ENCODE peak calls at places on chromosomes 7 and 10, in four cellular contexts. One of them, this sample, is unnamed.

GRCh38 chr7:138285129-138285528 is 174.9 kb upstream of the TRIM24 start:
- DNase-seq in K562: no peak
- DNase-seq in GM12878: no peak
- DNase-seq in IMR-90: no peak
- DNase-seq in this sample: no peak

GRCh38 chr10:31134303-31134928 is 102.8 kb upstream of the ZNF438 start:
- DNase-seq in K562: no peak
- DNase-seq in GM12878: peak; percentile 11
- DNase-seq in IMR-90: peak; percentile 92
- DNase-seq in this sample: peak; percentile 79

GRCh38 chr7:157772486-157773130 is 435.8 kb downstream of the DNAJB6 start:
- DNase-seq in K562: no peak
- DNase-seq in GM12878: no peak
- DNase-seq in IMR-90: no peak
- DNase-seq in this sample: no peak

GRCh38 chr7:29564455-29565185 is 985 bp downstream of the PRR15 start:
- DNase-seq in K562: no peak
- DNase-seq in GM12878: no peak
- DNase-seq in IMR-90: peak; percentile 2
- DNase-seq in this sample: peak; percentile 69

GRCh38 chr10:44358080-44358771 is 26.7 kb downstream of the CXCL12 start:
- DNase-seq in K562: no peak
- DNase-seq in GM12878: no peak
- DNase-seq in IMR-90: no peak
- DNase-seq in this sample: no peak

GRCh38 chr10:17162828-17163227 is 33.2 kb upstream of the CUBN start:
- DNase-seq in K562: no peak
- DNase-seq in GM12878: no peak
- DNase-seq in IMR-90: no peak
- DNase-seq in this sample: no peak

GRCh38 chr7:123680580-123680979 is 24.9 kb downstream of the LMOD2 start:
- DNase-seq in K562: no peak
- DNase-seq in GM12878: no peak
- DNase-seq in IMR-90: no peak
- DNase-seq in this sample: no peak

GRCh38 chr7:158689500-158689899 is 15.1 kb downstream of the NCAPG2 start:
- DNase-seq in K562: no peak
- DNase-seq in GM12878: no peak
- DNase-seq in IMR-90: no peak
- DNase-seq in this sample: no peak

GRCh38 chr7:26648429-26649015 is 215.9 kb downstream of the SKAP2 start:
- DNase-seq in K562: no peak
- DNase-seq in GM12878: no peak
- DNase-seq in IMR-90: peak; percentile 76
- DNase-seq in this sample: no peak

GRCh38 chr7:41220275-41220674 is 482.6 kb downstream of the INHBA start:
- DNase-seq in K562: no peak
- DNase-seq in GM12878: no peak
- DNase-seq in IMR-90: no peak
- DNase-seq in this sample: no peak

GRCh38 chr10:129953541-129954031 is 10.5 kb downstream of the EBF3 start:
- DNase-seq in K562: no peak
- DNase-seq in GM12878: no peak
- DNase-seq in IMR-90: no peak
- DNase-seq in this sample: no peak

GRCh38 chr7:140403878-140404564 is at the start of gene RAB19:
- DNase-seq in K562: no peak
- DNase-seq in GM12878: no peak
- DNase-seq in IMR-90: no peak
- DNase-seq in this sample: no peak

GRCh38 chr7:54069843-54070242 is 472.3 kb upstream of the VSTM2A start:
- DNase-seq in K562: no peak
- DNase-seq in GM12878: no peak
- DNase-seq in IMR-90: no peak
- DNase-seq in this sample: no peak

GRCh38 chr7:70659263-70659662 is 472.7 kb upstream of the GALNT17 start:
- DNase-seq in K562: no peak
- DNase-seq in GM12878: no peak
- DNase-seq in IMR-90: no peak
- DNase-seq in this sample: no peak

GRCh38 chr10:118181021-118181420 is 134.3 kb upstream of the RAB11FIP2 start:
- DNase-seq in K562: no peak
- DNase-seq in GM12878: no peak
- DNase-seq in IMR-90: no peak
- DNase-seq in this sample: no peak
- TF ChIP-seq FOS in K562: no peak
- TF ChIP-seq FOS in GM12878: no peak
- TF ChIP-seq FOS in IMR-90: no peak
- TF ChIP-seq FOS in this sample: no peak

GRCh38 chr7:23072916-23073315 is 32.7 kb upstream of the KLHL7 start:
- DNase-seq in K562: no peak
- DNase-seq in GM12878: no peak
- DNase-seq in IMR-90: no peak
- DNase-seq in this sample: no peak

GRCh38 chr7:23065974-23066373 is 39.6 kb upstream of the KLHL7 start:
- DNase-seq in K562: no peak
- DNase-seq in GM12878: no peak
- DNase-seq in IMR-90: peak; percentile 48
- DNase-seq in this sample: no peak

GRCh38 chr7:23062452-23062851 is 43.1 kb upstream of the KLHL7 start:
- DNase-seq in K562: peak; percentile 54
- DNase-seq in GM12878: no peak
- DNase-seq in IMR-90: peak; percentile 80
- DNase-seq in this sample: no peak

GRCh38 chr7:23072043-23072442 is 33.5 kb upstream of the KLHL7 start:
- DNase-seq in K562: no peak
- DNase-seq in GM12878: no peak
- DNase-seq in IMR-90: peak; percentile 28
- DNase-seq in this sample: no peak

GRCh38 chr7:23067271-23067670 is 38.3 kb upstream of the KLHL7 start:
- DNase-seq in K562: no peak
- DNase-seq in GM12878: no peak
- DNase-seq in IMR-90: peak; percentile 62
- DNase-seq in this sample: no peak
- TF ChIP-seq FOS in K562: no peak
- TF ChIP-seq FOS in GM12878: no peak
- TF ChIP-seq FOS in IMR-90: no peak
- TF ChIP-seq FOS in this sample: no peak

DNA sequence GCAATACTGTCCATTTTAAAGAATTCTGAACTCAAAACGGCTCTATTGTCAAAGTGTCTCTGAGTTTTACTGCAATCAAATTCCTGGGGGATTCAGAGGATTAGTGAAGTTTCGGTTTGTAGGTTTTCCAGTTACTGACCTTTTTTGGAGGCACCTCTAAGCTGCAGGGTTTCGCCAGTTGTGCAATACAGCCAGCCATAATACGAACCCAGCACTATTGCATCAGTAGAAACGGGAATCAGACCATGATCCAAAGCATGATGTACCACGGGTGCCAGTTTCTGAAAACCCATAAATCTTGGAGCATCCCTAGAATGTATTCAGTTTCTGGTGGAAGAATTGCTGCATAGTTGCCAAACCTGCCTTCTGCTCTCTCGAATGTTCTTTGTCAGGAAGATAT is 186.0 kb upstream of the PRKCQ start:
- DNase-seq in K562: no peak
- DNase-seq in GM12878: no peak
- DNase-seq in IMR-90: peak; percentile 56
- DNase-seq in this sample: no peak
- TF ChIP-seq FOS in K562: no peak
- TF ChIP-seq FOS in GM12878: no peak
- TF ChIP-seq FOS in IMR-90: no peak
- TF ChIP-seq FOS in this sample: no peak

DNA sequence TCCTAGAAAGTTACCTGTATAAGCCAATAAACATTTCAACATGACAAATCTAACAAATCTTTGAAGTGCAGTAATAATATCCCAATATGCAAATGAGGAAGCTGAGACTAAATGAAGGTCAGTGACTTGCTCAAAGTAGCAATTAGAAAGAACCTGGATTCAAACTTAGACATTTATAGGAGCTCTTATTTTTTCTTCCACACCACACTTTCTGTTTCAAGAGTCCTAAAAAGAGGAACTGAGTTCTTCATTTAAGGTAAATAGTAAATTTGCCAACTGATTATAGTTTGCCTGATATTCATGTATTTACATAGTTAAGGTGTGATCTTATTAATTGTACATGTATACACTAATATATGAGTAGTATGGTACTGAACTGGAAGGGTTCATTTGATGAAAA is 44.0 kb downstream of the KLHDC10 start:
- DNase-seq in K562: no peak
- DNase-seq in GM12878: no peak
- DNase-seq in IMR-90: no peak
- DNase-seq in this sample: no peak
- TF ChIP-seq FOS in K562: no peak
- TF ChIP-seq FOS in GM12878: no peak
- TF ChIP-seq FOS in IMR-90: no peak
- TF ChIP-seq FOS in this sample: no peak

GRCh38 chr10:103646304-103646703 is 152.8 kb downstream of the NEURL1 start:
- DNase-seq in K562: no peak
- DNase-seq in GM12878: no peak
- DNase-seq in IMR-90: no peak
- DNase-seq in this sample: no peak

GRCh38 chr10:103648951-103649532 is 155.5 kb downstream of the NEURL1 start:
- DNase-seq in K562: no peak
- DNase-seq in GM12878: no peak
- DNase-seq in IMR-90: peak; percentile 16
- DNase-seq in this sample: no peak

GRCh38 chr10:103648231-103648950 is 154.9 kb downstream of the NEURL1 start:
- DNase-seq in K562: no peak
- DNase-seq in GM12878: no peak
- DNase-seq in IMR-90: no peak
- DNase-seq in this sample: no peak

GRCh38 chr10:103643381-103643780 is 149.9 kb downstream of the NEURL1 start:
- DNase-seq in K562: no peak
- DNase-seq in GM12878: no peak
- DNase-seq in IMR-90: peak; percentile 52
- DNase-seq in this sample: no peak

DNA sequence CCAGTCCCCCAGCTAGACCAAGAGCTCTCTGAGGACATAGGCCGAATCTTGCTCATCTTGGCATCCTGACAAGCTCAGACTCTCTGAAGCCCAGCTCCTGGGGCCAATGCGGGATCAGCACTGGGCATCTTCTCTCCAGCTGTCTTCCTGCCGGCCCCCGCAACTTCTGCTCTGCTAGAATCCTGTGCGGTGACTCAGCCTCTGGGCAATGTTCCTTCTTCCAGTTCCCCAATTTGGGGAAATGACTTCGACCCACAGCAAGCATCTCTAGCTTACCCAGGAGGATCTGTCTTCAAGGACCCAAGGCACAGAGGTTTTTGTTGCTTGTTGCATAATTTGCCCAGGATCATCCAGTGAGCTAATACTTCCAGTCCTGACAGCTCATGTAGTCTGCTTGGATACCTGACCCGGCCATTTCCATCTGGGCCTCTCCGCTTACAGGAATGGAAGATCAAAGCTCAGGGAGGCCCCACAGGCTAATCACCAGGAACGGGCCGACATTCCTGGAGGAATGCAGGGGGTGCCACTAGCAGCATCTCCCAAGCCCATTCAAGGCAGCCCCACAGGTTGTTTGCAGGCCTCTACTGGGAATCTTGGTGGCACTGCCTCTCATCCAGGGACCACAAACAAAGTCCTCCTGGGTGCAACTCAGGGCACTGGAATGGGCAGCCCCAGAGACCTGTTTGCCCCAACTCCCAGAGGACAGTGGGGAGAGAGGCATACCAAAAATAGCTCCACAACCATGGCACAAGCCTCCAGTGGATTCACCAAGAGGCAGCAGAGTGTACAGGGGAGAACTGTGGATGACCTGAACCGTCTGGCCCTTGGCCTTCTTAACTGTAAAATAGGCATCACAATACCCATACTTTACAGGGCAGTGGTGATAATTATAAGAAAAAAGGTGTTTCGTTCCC is 151.9 kb downstream of the NEURL1 start:
- DNase-seq in K562: no peak
- DNase-seq in GM12878: no peak
- DNase-seq in IMR-90: peak; percentile 99
- DNase-seq in this sample: peak; percentile 20
- TF ChIP-seq FOS in K562: no peak
- TF ChIP-seq FOS in GM12878: no peak
- TF ChIP-seq FOS in IMR-90: peak; percentile 78
- TF ChIP-seq FOS in this sample: no peak